ENCODE peak calls at places on chromosomes 13 and 19, in seven cellular contexts. One of them, this sample, is unnamed.

GRCh38 chr13:29165840-29166239 is 345.7 kb downstream of the MTUS2 start:
- DNase-seq in naive thymus-derived CD4-positive, alpha-beta T cell: no peak
- DNase-seq in heart right ventricle: no peak
- DNase-seq in brain microvascular endothelial cell: no peak
- DNase-seq in activated effector memory CD4-positive, alpha-beta T cell treated with Interleukin-2 at 50 U/mL for 16 hours: no peak
- DNase-seq in BJ: no peak
- DNase-seq in MV-4-11: peak
- DNase-seq in this sample: no peak

GRCh38 chr13:35760678-35761308 is 284.3 kb upstream of the MAB21L1 start:
- DNase-seq in BJ: no peak
- DNase-seq in activated effector memory CD4-positive, alpha-beta T cell treated with Interleukin-2 at 50 U/mL for 16 hours: no peak
- DNase-seq in MV-4-11: no peak
- DNase-seq in heart right ventricle: no peak
- DNase-seq in naive thymus-derived CD4-positive, alpha-beta T cell: no peak
- DNase-seq in brain microvascular endothelial cell: no peak
- DNase-seq in this sample: no peak

GRCh38 chr19:33259532-33259931 is 33.9 kb upstream of the SLC7A10 start:
- DNase-seq in BJ: no peak
- DNase-seq in MV-4-11: peak
- DNase-seq in naive thymus-derived CD4-positive, alpha-beta T cell: no peak
- DNase-seq in brain microvascular endothelial cell: no peak
- DNase-seq in activated effector memory CD4-positive, alpha-beta T cell treated with Interleukin-2 at 50 U/mL for 16 hours: no peak
- DNase-seq in heart right ventricle: no peak
- DNase-seq in this sample: no peak

GRCh38 chr13:74105871-74106270 is 28.3 kb downstream of the KLF12 start:
- DNase-seq in MV-4-11: no peak
- DNase-seq in naive thymus-derived CD4-positive, alpha-beta T cell: no peak
- DNase-seq in brain microvascular endothelial cell: no peak
- DNase-seq in BJ: no peak
- DNase-seq in activated effector memory CD4-positive, alpha-beta T cell treated with Interleukin-2 at 50 U/mL for 16 hours: no peak
- DNase-seq in heart right ventricle: no peak
- DNase-seq in this sample: no peak

GRCh38 chr13:70339738-70340137 is 231.5 kb upstream of the KLHL1 start:
- DNase-seq in activated effector memory CD4-positive, alpha-beta T cell treated with Interleukin-2 at 50 U/mL for 16 hours: no peak
- DNase-seq in MV-4-11: no peak
- DNase-seq in heart right ventricle: no peak
- DNase-seq in naive thymus-derived CD4-positive, alpha-beta T cell: no peak
- DNase-seq in brain microvascular endothelial cell: peak
- DNase-seq in BJ: no peak
- DNase-seq in this sample: no peak

GRCh38 chr19:55958356-55958755 is 10.7 kb downstream of the NLRP8 start:
- DNase-seq in naive thymus-derived CD4-positive, alpha-beta T cell: no peak
- DNase-seq in MV-4-11: no peak
- DNase-seq in brain microvascular endothelial cell: no peak
- DNase-seq in activated effector memory CD4-positive, alpha-beta T cell treated with Interleukin-2 at 50 U/mL for 16 hours: no peak
- DNase-seq in BJ: no peak
- DNase-seq in heart right ventricle: no peak
- DNase-seq in this sample: no peak

GRCh38 chr13:69947577-69947976 is 160.0 kb upstream of the ATXN8OS start:
- DNase-seq in naive thymus-derived CD4-positive, alpha-beta T cell: no peak
- DNase-seq in brain microvascular endothelial cell: no peak
- DNase-seq in activated effector memory CD4-positive, alpha-beta T cell treated with Interleukin-2 at 50 U/mL for 16 hours: no peak
- DNase-seq in MV-4-11: no peak
- DNase-seq in BJ: no peak
- DNase-seq in heart right ventricle: no peak
- DNase-seq in this sample: no peak

GRCh38 chr19:45814166-45814780 is 835 bp downstream of the RSPH6A start:
- DNase-seq in naive thymus-derived CD4-positive, alpha-beta T cell: no peak
- DNase-seq in heart right ventricle: no peak
- DNase-seq in BJ: no peak
- DNase-seq in brain microvascular endothelial cell: no peak
- DNase-seq in MV-4-11: no peak
- DNase-seq in activated effector memory CD4-positive, alpha-beta T cell treated with Interleukin-2 at 50 U/mL for 16 hours: no peak
- DNase-seq in this sample: no peak

GRCh38 chr13:98267080-98267912 is 90.2 kb upstream of the RNF113B start:
- DNase-seq in heart right ventricle: no peak
- DNase-seq in MV-4-11: no peak
- DNase-seq in naive thymus-derived CD4-positive, alpha-beta T cell: no peak
- DNase-seq in activated effector memory CD4-positive, alpha-beta T cell treated with Interleukin-2 at 50 U/mL for 16 hours: no peak
- DNase-seq in BJ: no peak
- DNase-seq in brain microvascular endothelial cell: peak
- DNase-seq in this sample: no peak

GRCh38 chr13:25224151-25224550 is 52.1 kb upstream of the AMER2 start:
- DNase-seq in BJ: no peak
- DNase-seq in activated effector memory CD4-positive, alpha-beta T cell treated with Interleukin-2 at 50 U/mL for 16 hours: no peak
- DNase-seq in MV-4-11: no peak
- DNase-seq in naive thymus-derived CD4-positive, alpha-beta T cell: no peak
- DNase-seq in brain microvascular endothelial cell: no peak
- DNase-seq in heart right ventricle: no peak
- DNase-seq in this sample: no peak

GRCh38 chr13:49308104-49308875 is 60.6 kb downstream of the CDADC1 start:
- DNase-seq in activated effector memory CD4-positive, alpha-beta T cell treated with Interleukin-2 at 50 U/mL for 16 hours: no peak
- DNase-seq in heart right ventricle: peak
- DNase-seq in BJ: no peak
- DNase-seq in MV-4-11: no peak
- DNase-seq in naive thymus-derived CD4-positive, alpha-beta T cell: no peak
- DNase-seq in brain microvascular endothelial cell: peak
- DNase-seq in this sample: no peak

GRCh38 chr13:42997381-42997780 is 5.3 kb upstream of the EPSTI1 start:
- DNase-seq in brain microvascular endothelial cell: peak
- DNase-seq in BJ: no peak
- DNase-seq in heart right ventricle: no peak
- DNase-seq in naive thymus-derived CD4-positive, alpha-beta T cell: no peak
- DNase-seq in activated effector memory CD4-positive, alpha-beta T cell treated with Interleukin-2 at 50 U/mL for 16 hours: no peak
- DNase-seq in MV-4-11: no peak
- DNase-seq in this sample: peak

GRCh38 chr13:43307921-43308433 is 284.6 kb downstream of the DNAJC15 start:
- DNase-seq in BJ: peak
- DNase-seq in activated effector memory CD4-positive, alpha-beta T cell treated with Interleukin-2 at 50 U/mL for 16 hours: no peak
- DNase-seq in naive thymus-derived CD4-positive, alpha-beta T cell: no peak
- DNase-seq in brain microvascular endothelial cell: peak
- DNase-seq in MV-4-11: peak
- DNase-seq in heart right ventricle: peak
- DNase-seq in this sample: peak

GRCh38 chr13:98171806-98172569 is 5.1 kb downstream of the RNF113B start:
- DNase-seq in MV-4-11: no peak
- DNase-seq in brain microvascular endothelial cell: peak
- DNase-seq in naive thymus-derived CD4-positive, alpha-beta T cell: no peak
- DNase-seq in activated effector memory CD4-positive, alpha-beta T cell treated with Interleukin-2 at 50 U/mL for 16 hours: no peak
- DNase-seq in heart right ventricle: peak
- DNase-seq in BJ: no peak
- DNase-seq in this sample: no peak

GRCh38 chr13:38685974-38686571 is 804 bp upstream of the FREM2 start:
- DNase-seq in heart right ventricle: no peak
- DNase-seq in naive thymus-derived CD4-positive, alpha-beta T cell: no peak
- DNase-seq in activated effector memory CD4-positive, alpha-beta T cell treated with Interleukin-2 at 50 U/mL for 16 hours: no peak
- DNase-seq in brain microvascular endothelial cell: no peak
- DNase-seq in MV-4-11: no peak
- DNase-seq in BJ: no peak
- DNase-seq in this sample: no peak

GRCh38 chr19:15507068-15508034 is 974 bp upstream of the CYP4F22 start:
- DNase-seq in naive thymus-derived CD4-positive, alpha-beta T cell: no peak
- DNase-seq in MV-4-11: no peak
- DNase-seq in activated effector memory CD4-positive, alpha-beta T cell treated with Interleukin-2 at 50 U/mL for 16 hours: no peak
- DNase-seq in BJ: no peak
- DNase-seq in brain microvascular endothelial cell: no peak
- DNase-seq in heart right ventricle: no peak
- DNase-seq in this sample: no peak

GRCh38 chr19:6270822-6271221 is 9.0 kb downstream of the MLLT1 start:
- DNase-seq in BJ: no peak
- DNase-seq in heart right ventricle: no peak
- DNase-seq in brain microvascular endothelial cell: no peak
- DNase-seq in naive thymus-derived CD4-positive, alpha-beta T cell: no peak
- DNase-seq in MV-4-11: no peak
- DNase-seq in activated effector memory CD4-positive, alpha-beta T cell treated with Interleukin-2 at 50 U/mL for 16 hours: no peak
- DNase-seq in this sample: no peak

GRCh38 chr19:20912973-20913372 is 10.1 kb upstream of the ZNF85 start:
- DNase-seq in activated effector memory CD4-positive, alpha-beta T cell treated with Interleukin-2 at 50 U/mL for 16 hours: no peak
- DNase-seq in heart right ventricle: no peak
- DNase-seq in MV-4-11: no peak
- DNase-seq in brain microvascular endothelial cell: no peak
- DNase-seq in naive thymus-derived CD4-positive, alpha-beta T cell: no peak
- DNase-seq in BJ: no peak
- DNase-seq in this sample: no peak

GRCh38 chr13:40599146-40599545 is 67.3 kb downstream of the FOXO1 start:
- DNase-seq in heart right ventricle: no peak
- DNase-seq in naive thymus-derived CD4-positive, alpha-beta T cell: no peak
- DNase-seq in BJ: no peak
- DNase-seq in MV-4-11: no peak
- DNase-seq in activated effector memory CD4-positive, alpha-beta T cell treated with Interleukin-2 at 50 U/mL for 16 hours: no peak
- DNase-seq in brain microvascular endothelial cell: no peak
- DNase-seq in this sample: no peak

GRCh38 chr19:50702158-50702869 is 17.3 kb downstream of the SHANK1 start:
- DNase-seq in BJ: no peak
- DNase-seq in naive thymus-derived CD4-positive, alpha-beta T cell: no peak
- DNase-seq in brain microvascular endothelial cell: no peak
- DNase-seq in activated effector memory CD4-positive, alpha-beta T cell treated with Interleukin-2 at 50 U/mL for 16 hours: no peak
- DNase-seq in MV-4-11: no peak
- DNase-seq in heart right ventricle: no peak
- DNase-seq in this sample: no peak

GRCh38 chr13:76378767-76379166 is 507.4 kb downstream of the KCTD12 start:
- DNase-seq in brain microvascular endothelial cell: no peak
- DNase-seq in heart right ventricle: no peak
- DNase-seq in activated effector memory CD4-positive, alpha-beta T cell treated with Interleukin-2 at 50 U/mL for 16 hours: no peak
- DNase-seq in MV-4-11: peak
- DNase-seq in BJ: no peak
- DNase-seq in naive thymus-derived CD4-positive, alpha-beta T cell: no peak
- DNase-seq in this sample: no peak

GRCh38 chr19:30227661-30228112 is 144.5 kb upstream of the ZNF536 start:
- DNase-seq in BJ: no peak
- DNase-seq in brain microvascular endothelial cell: peak
- DNase-seq in naive thymus-derived CD4-positive, alpha-beta T cell: no peak
- DNase-seq in heart right ventricle: peak
- DNase-seq in activated effector memory CD4-positive, alpha-beta T cell treated with Interleukin-2 at 50 U/mL for 16 hours: no peak
- DNase-seq in MV-4-11: peak
- DNase-seq in this sample: peak

GRCh38 chr13:95689582-95689926 is 12.6 kb downstream of the DNAJC3 start:
- DNase-seq in brain microvascular endothelial cell: no peak
- DNase-seq in BJ: no peak
- DNase-seq in MV-4-11: no peak
- DNase-seq in heart right ventricle: no peak
- DNase-seq in naive thymus-derived CD4-positive, alpha-beta T cell: no peak
- DNase-seq in activated effector memory CD4-positive, alpha-beta T cell treated with Interleukin-2 at 50 U/mL for 16 hours: no peak
- DNase-seq in this sample: no peak